ENCODE peak calls at places on chromosome 12, in four cellular contexts. H is Panc1, Y is K562, V is HCT116. D is an unnamed sample. For H3K27me3, the result is how much of the 10 kb centered on the place peaks cover.

GRCh38 chr12:18857656-18858055 is 119.7 kb downstream of the CAPZA3 start:
- DNase-seq in Y (no peak), H (no peak), V (no peak), D (no peak)

GRCh38 chr12:11743748-11744147 is 94.3 kb downstream of the ETV6 start:
- DNase-seq in V (no peak), Y (no peak), H (no peak), D (no peak)

GRCh38 chr12:53985358-53985899 is 483 bp downstream of the HOXC10 start:
- DNase-seq in H (no peak), V (no peak), Y (no peak), D (no peak)

GRCh38 chr12:103470664-103471063 is 25.1 kb downstream of the C12orf42 start:
- DNase-seq in H (no peak), V (no peak), Y (no peak), D (no peak)

GRCh38 chr12:122130150-122130549 is 43.9 kb downstream of the IL31 start:
- DNase-seq in V (peak), H (no peak), Y (no peak), D (no peak)

GRCh38 chr12:46982629-46983392 is 96.6 kb upstream of the PCED1B start:
- DNase-seq in H (no peak), Y (no peak), V (no peak), D (no peak)

GRCh38 chr12:42691991-42692557 is 102.5 kb upstream of the PRICKLE1 start:
- DNase-seq in Y (no peak), H (peak), V (no peak), D (peak)

GRCh38 chr12:27975222-27976136 is 2.9 kb upstream of the PTHLH start:
- DNase-seq in Y (peak), H (no peak), V (no peak), D (no peak)

GRCh38 chr12:55978393-55978792 is 4.5 kb downstream of the RAB5B start:
- DNase-seq in Y (no peak), V (no peak), H (no peak), D (no peak)

GRCh38 chr12:81015510-81015909 is 62.4 kb upstream of the ACSS3 start:
- DNase-seq in H (no peak), V (no peak), Y (no peak), D (peak)

DNA sequence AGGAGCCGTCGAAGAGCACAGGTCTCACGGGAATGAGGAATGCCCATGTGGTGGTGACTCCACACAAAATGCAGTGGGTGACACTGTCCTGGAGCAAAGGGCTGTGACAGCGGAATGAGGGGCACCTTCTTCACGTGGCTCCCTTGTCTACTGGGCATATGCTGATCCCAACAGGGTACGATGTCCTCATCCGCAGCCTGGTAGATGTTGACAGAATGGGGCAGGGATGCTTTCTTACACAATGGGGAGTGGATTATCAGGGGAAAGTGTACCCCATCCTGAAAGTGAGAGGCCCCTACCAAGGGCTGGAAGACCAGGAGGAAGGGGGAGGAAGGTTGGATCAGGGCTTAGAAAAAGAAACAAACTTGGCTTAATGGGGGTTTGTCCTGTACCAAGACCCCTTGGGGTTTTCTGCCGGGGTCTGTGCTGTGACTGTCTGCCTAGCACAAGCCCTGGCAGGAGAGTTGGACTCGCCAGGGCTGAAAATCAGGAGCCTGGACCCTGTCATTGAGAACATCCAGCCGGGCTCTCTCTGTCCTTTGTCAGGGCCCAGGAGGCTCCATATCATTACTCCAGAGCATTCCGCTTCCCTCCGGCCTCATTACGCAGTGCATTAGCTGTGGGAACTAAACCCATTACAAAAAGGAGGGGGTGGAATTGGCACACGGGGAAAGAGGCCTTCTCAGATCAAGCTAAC is 171.7 kb upstream of the PARP11 start:
- DNase-seq in H (no peak), V (no peak), Y (no peak), D (no peak)
- H3K27me3 ChIP-seq in H (under half), V (half or more), Y (under half), D (under half)

GRCh38 chr12:131101703-131102492 is 148.2 kb downstream of the ADGRD1 start:
- DNase-seq in V (no peak), Y (no peak), H (no peak), D (no peak)
- TF ChIP-seq TCF7L2 in V (no peak), Y (no peak), H (no peak), D (no peak)

GRCh38 chr12:117749431-117749830 is 219.4 kb downstream of the KSR2 start:
- DNase-seq in V (no peak), Y (no peak), H (no peak), D (no peak)
- H3K27me3 ChIP-seq in V (under half), Y (under half), H (under half), D (under half)

GRCh38 chr12:93597608-93598007 is 25.1 kb downstream of the SOCS2 start:
- DNase-seq in V (no peak), H (no peak), Y (no peak), D (no peak)

GRCh38 chr12:93592641-93593396 is 20.3 kb downstream of the SOCS2 start:
- DNase-seq in H (no peak), Y (no peak), V (no peak), D (no peak)

GRCh38 chr12:93593833-93594232 is 21.4 kb downstream of the SOCS2 start:
- DNase-seq in V (no peak), H (no peak), Y (no peak), D (no peak)

GRCh38 chr12:93595336-93595735 is 22.9 kb downstream of the SOCS2 start:
- DNase-seq in H (no peak), Y (no peak), V (no peak), D (no peak)

GRCh38 chr12:93594766-93595165 is 22.3 kb downstream of the SOCS2 start:
- DNase-seq in Y (no peak), V (no peak), H (no peak), D (no peak)
- TF ChIP-seq TCF7L2 in Y (no peak), V (no peak), H (no peak), D (no peak)

GRCh38 chr12:52542785-52543318 is 10.1 kb downstream of the KRT71 start:
- DNase-seq in H (no peak), V (no peak), Y (no peak), D (no peak)
- H3K27me3 ChIP-seq in H (under half), V (under half), Y (under half), D (under half)

GRCh38 chr12:72453079-72453478 is 180.9 kb downstream of the TRHDE start:
- DNase-seq in Y (no peak), H (no peak), V (no peak), D (no peak)
- TF ChIP-seq TCF7L2 in Y (no peak), H (no peak), V (no peak), D (no peak)

GRCh38 chr12:110920324-110920910 is at the start of gene MYL2:
- DNase-seq in Y (no peak), H (no peak), V (no peak), D (no peak)
- H3K27me3 ChIP-seq in Y (half or more), H (under half), V (under half), D (half or more)

DNA sequence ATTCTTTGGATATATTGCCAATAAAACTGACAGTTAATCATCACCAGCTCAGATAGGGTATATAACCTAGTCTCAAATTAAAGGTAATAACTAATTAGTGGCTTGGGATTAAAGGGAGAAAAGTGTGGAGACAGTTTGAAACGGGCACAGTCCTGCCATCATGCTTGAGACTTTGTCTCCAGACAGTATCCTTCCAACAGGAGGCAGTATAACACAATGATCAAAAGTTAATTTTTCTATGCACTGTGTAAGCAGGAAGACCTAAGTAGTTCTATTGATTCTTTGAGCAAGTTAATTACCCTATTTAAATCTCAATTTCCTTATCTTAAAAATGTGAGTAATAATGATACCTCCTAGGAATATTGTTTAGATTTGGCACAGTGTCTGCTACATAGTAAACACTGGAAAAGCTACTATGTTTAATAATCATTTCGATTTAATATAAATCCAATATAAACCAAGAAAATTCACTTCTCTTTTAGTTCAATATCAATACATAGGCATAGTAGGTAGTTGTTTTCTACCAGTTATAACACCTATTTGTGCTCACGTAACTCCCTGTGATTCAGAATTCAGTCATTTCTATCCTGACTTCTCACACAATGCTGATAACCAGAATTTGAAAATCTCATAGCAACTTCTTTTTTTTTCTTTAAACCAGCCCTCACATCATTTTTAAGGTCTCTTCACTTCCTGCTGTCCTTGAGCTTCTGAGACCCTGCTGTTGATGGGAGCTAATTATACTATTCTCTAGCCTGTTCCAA is 53.7 kb downstream of the GALNT4 start:
- DNase-seq in Y (peak), H (peak), V (peak), D (peak)
- TF ChIP-seq TCF7L2 in Y (no peak), H (no peak), V (no peak), D (no peak)

GRCh38 chr12:2640709-2641108 is 154.1 kb upstream of the FKBP4 start:
- DNase-seq in Y (no peak), V (peak), H (peak), D (no peak)
- H3K27me3 ChIP-seq in Y (under half), V (under half), H (under half), D (half or more)

GRCh38 chr12:75480469-75480949 is at the start of gene GLIPR1:
- DNase-seq in V (no peak), H (peak), Y (no peak), D (peak)

GRCh38 chr12:75482636-75483035 is 2.1 kb downstream of the GLIPR1 start:
- DNase-seq in Y (no peak), V (no peak), H (no peak), D (no peak)

GRCh38 chr12:75479963-75480461 is 543 bp upstream of the GLIPR1 start:
- DNase-seq in V (no peak), Y (no peak), H (no peak), D (no peak)

GRCh38 chr12:75481774-75482173 is 1.2 kb downstream of the GLIPR1 start:
- DNase-seq in V (no peak), Y (no peak), H (no peak), D (no peak)

DNA sequence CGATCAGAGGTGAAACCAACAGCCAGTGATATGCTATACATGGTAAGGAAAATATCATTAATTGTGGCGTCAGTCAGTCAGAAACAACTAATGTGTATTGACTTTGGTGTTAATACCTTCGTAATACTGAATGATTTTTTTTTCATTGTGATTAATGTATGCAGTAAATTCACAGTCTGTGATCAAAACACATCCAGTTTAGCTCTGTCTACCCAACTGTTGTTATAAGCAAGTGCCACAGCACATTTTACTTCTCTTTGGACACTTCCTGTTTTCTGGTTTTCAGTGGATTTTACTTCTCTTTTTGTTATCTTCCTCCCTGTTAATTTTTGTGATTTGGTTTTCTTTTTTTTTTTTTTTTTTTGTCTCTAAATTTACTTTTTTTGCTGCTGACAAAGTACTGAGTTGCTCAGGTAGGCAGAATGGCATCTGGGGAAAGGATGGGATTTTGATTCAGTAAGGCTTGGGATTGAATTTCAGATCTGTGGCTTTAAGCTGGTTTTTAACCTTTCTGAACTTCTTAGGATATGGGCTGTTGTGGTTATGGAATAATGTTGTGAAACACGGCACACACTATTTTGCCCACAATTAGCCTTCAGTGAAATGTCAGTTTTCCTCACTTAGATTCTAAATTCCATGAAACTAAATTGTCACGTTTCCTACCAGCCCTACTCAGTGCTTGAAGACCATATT is 604 bp downstream of the GLIPR1 start:
- DNase-seq in V (no peak), H (no peak), Y (no peak), D (no peak)
- TF ChIP-seq TCF7L2 in V (no peak), H (no peak), Y (no peak), D (no peak)